ENCODE peak calls at places on chromosomes 6 and 20, in ten cellular contexts. C is HCT116; V is naive thymus-derived CD4-positive, alpha-beta T cell; L is tibial nerve; N is spleen; G is H9; T is dorsolateral prefrontal cortex; M is H1; A is right atrium auricular region; U is uterus. R is an unnamed sample.

GRCh38 chr6:52574709-52575489 is 2.0 kb downstream of the TRAM2 start:
- DNase-seq in C (no peak), V (peak), L (peak), N (peak), G (no peak), T (no peak), M (no peak), A (peak), U (no peak), R (no peak)

GRCh38 chr6:20569000-20569610 is 34.8 kb downstream of the CDKAL1 start:
- DNase-seq in C (no peak), V (no peak), L (no peak), N (no peak), G (no peak), T (no peak), M (no peak), A (no peak), U (no peak), R (no peak)

GRCh38 chr6:17923401-17923863 is 64.0 kb downstream of the KIF13A start:
- DNase-seq in C (no peak), V (no peak), L (no peak), N (no peak), G (no peak), T (no peak), M (no peak), A (no peak), U (no peak), R (no peak)

GRCh38 chr6:72649032-72649984 is 27.4 kb downstream of the KCNQ5 start:
- DNase-seq in C (no peak), V (no peak), L (peak), N (no peak), G (no peak), T (no peak), M (no peak), A (no peak), U (no peak), R (no peak)

GRCh38 chr6:170102038-170102437 is 188.8 kb downstream of the DLL1 start:
- DNase-seq in C (no peak), V (no peak), L (no peak), N (peak), G (peak), T (no peak), M (no peak), A (peak), U (no peak), R (no peak)

GRCh38 chr20:35592339-35592960 is 23.2 kb upstream of the SPAG4 start:
- DNase-seq in C (no peak), V (no peak), L (no peak), N (no peak), G (peak), T (no peak), M (no peak), A (no peak), U (no peak), R (no peak)

GRCh38 chr6:166512567-166512966 is 73.9 kb downstream of the RAMACL start:
- DNase-seq in C (peak), V (peak), L (no peak), N (peak), G (no peak), T (peak), M (no peak), A (no peak), U (no peak), R (no peak)

GRCh38 chr20:40868568-40869223 is 159.9 kb upstream of the TOP1 start:
- DNase-seq in C (no peak), V (no peak), L (peak), N (no peak), G (no peak), T (no peak), M (no peak), A (peak), U (peak), R (no peak)

GRCh38 chr6:25054469-25054868 is 118.7 kb upstream of the RIPOR2 start:
- DNase-seq in C (no peak), V (no peak), L (no peak), N (no peak), G (no peak), T (no peak), M (no peak), A (no peak), U (no peak), R (no peak)

GRCh38 chr6:161444464-161444863 is 170.6 kb upstream of the AGPAT4 start:
- DNase-seq in C (no peak), V (no peak), L (no peak), N (no peak), G (peak), T (peak), M (no peak), A (no peak), U (no peak), R (no peak)

GRCh38 chr6:150692604-150693003 is 92.9 kb downstream of the PLEKHG1 start:
- DNase-seq in C (no peak), V (no peak), L (no peak), N (no peak), G (no peak), T (no peak), M (no peak), A (no peak), U (no peak), R (no peak)

GRCh38 chr20:330233-331149 is 5.1 kb downstream of the SOX12 start:
- DNase-seq in C (no peak), V (peak), L (no peak), N (peak), G (peak), T (peak), M (no peak), A (no peak), U (peak), R (no peak)

GRCh38 chr6:167491403-167492095 is 166.7 kb downstream of the TTLL2 start:
- DNase-seq in C (no peak), V (no peak), L (no peak), N (no peak), G (no peak), T (no peak), M (no peak), A (no peak), U (no peak), R (no peak)

GRCh38 chr6:26404534-26404933 is 2.5 kb downstream of the BTN3A1 start:
- DNase-seq in C (no peak), V (no peak), L (no peak), N (no peak), G (no peak), T (no peak), M (no peak), A (no peak), U (no peak), R (no peak)

GRCh38 chr6:3231213-3232016 is 4.0 kb upstream of the TUBB2B start:
- DNase-seq in C (no peak), V (no peak), L (peak), N (no peak), G (peak), T (peak), M (no peak), A (peak), U (peak), R (no peak)

GRCh38 chr6:107614828-107615227 is 124.9 kb downstream of the SOBP start:
- DNase-seq in C (no peak), V (no peak), L (no peak), N (no peak), G (no peak), T (no peak), M (no peak), A (no peak), U (no peak), R (no peak)

GRCh38 chr6:63403725-63404124 is 83.9 kb upstream of the LGSN start:
- DNase-seq in C (no peak), V (no peak), L (no peak), N (no peak), G (no peak), T (no peak), M (no peak), A (no peak), U (no peak), R (no peak)

GRCh38 chr6:21228411-21228810 is 365.1 kb upstream of the SOX4 start:
- DNase-seq in C (no peak), V (no peak), L (no peak), N (no peak), G (no peak), T (no peak), M (no peak), A (no peak), U (no peak), R (no peak)

GRCh38 chr20:54161008-54161820 is 12.6 kb downstream of the CYP24A1 start:
- DNase-seq in C (no peak), V (no peak), L (no peak), N (no peak), G (no peak), T (no peak), M (no peak), A (no peak), U (no peak), R (no peak)

GRCh38 chr20:62982124-62983075 is 24.4 kb downstream of the BHLHE23 start:
- DNase-seq in C (no peak), V (no peak), L (no peak), N (no peak), G (no peak), T (no peak), M (no peak), A (no peak), U (no peak), R (no peak)

GRCh38 chr6:37865534-37865933 is 46.0 kb downstream of the ZFAND3 start:
- DNase-seq in C (no peak), V (no peak), L (no peak), N (no peak), G (no peak), T (no peak), M (no peak), A (no peak), U (no peak), R (no peak)

GRCh38 chr20:1813101-1813529 is 82.1 kb upstream of the SIRPA start:
- DNase-seq in C (no peak), V (no peak), L (peak), N (no peak), G (no peak), T (no peak), M (no peak), A (peak), U (peak), R (peak)

GRCh38 chr20:58113706-58114105 is 114.7 kb downstream of the ANKRD60 start:
- DNase-seq in C (no peak), V (no peak), L (no peak), N (no peak), G (peak), T (no peak), M (no peak), A (no peak), U (no peak), R (peak)

GRCh38 chr6:107956586-107957164 is 1.3 kb downstream of the SEC63 start:
- DNase-seq in C (no peak), V (no peak), L (no peak), N (no peak), G (no peak), T (no peak), M (no peak), A (no peak), U (no peak), R (no peak)

GRCh38 chr6:161023316-161023715 is 31.7 kb downstream of the MAP3K4 start:
- DNase-seq in C (no peak), V (no peak), L (no peak), N (no peak), G (no peak), T (no peak), M (no peak), A (no peak), U (no peak), R (no peak)

GRCh38 chr20:17627101-17627950 is 54.7 kb downstream of the RRBP1 start:
- DNase-seq in C (no peak), V (no peak), L (no peak), N (peak), G (no peak), T (no peak), M (no peak), A (no peak), U (no peak), R (no peak)

GRCh38 chr20:44609511-44610312 is 27.3 kb downstream of the PKIG start:
- DNase-seq in C (peak), V (peak), L (peak), N (peak), G (peak), T (peak), M (peak), A (peak), U (peak), R (peak)

DNA sequence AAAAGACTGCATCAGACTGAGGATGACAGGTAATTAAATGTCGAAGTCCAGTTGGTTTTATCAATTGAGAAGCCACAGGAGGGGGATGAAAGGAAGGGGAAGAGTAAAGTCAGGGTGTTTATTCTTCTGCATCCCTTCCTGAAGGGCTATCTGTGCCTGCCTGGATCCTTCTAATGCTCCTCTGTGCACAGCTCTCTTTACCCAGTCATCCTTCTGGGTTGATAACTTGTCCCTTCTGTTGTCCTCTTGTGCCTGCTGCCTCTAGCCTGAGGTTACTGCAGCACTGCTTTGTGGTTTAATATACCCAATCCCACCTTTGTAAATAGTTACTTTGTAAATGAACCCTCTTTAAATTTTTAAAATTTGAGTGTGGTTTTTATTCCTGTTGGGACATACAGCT is 1127.3 kb downstream of the EPHA7 start:
- DNase-seq in C (no peak), V (no peak), L (no peak), N (no peak), G (no peak), T (no peak), M (no peak), A (no peak), U (no peak), R (no peak)
- H3K27ac ChIP-seq in C (no peak), V (no peak), L (no peak), N (no peak), G (no peak), T (no peak), M (no peak), A (no peak), U (no peak), R (no peak)

GRCh38 chr6:41677430-41678045 is 39.3 kb downstream of the MDFI start:
- DNase-seq in C (no peak), V (no peak), L (no peak), N (peak), G (no peak), T (no peak), M (no peak), A (no peak), U (no peak), R (no peak)
- H3K27ac ChIP-seq in C (no peak), V (no peak), L (no peak), N (no peak), G (no peak), T (no peak), M (no peak), A (no peak), U (no peak), R (no peak)

GRCh38 chr20:38144608-38145093 is 20.4 kb downstream of the TGM2 start:
- DNase-seq in C (no peak), V (no peak), L (no peak), N (no peak), G (no peak), T (no peak), M (no peak), A (no peak), U (no peak), R (no peak)

GRCh38 chr20:38146628-38147027 is 18.4 kb downstream of the TGM2 start:
- DNase-seq in C (no peak), V (no peak), L (no peak), N (no peak), G (no peak), T (no peak), M (no peak), A (no peak), U (no peak), R (no peak)

GRCh38 chr20:38147166-38147565 is 17.9 kb downstream of the TGM2 start:
- DNase-seq in C (no peak), V (no peak), L (no peak), N (no peak), G (no peak), T (no peak), M (no peak), A (no peak), U (no peak), R (no peak)

GRCh38 chr20:38145094-38146075 is 19.7 kb downstream of the TGM2 start:
- DNase-seq in C (no peak), V (no peak), L (no peak), N (no peak), G (no peak), T (no peak), M (no peak), A (no peak), U (peak), R (no peak)

DNA sequence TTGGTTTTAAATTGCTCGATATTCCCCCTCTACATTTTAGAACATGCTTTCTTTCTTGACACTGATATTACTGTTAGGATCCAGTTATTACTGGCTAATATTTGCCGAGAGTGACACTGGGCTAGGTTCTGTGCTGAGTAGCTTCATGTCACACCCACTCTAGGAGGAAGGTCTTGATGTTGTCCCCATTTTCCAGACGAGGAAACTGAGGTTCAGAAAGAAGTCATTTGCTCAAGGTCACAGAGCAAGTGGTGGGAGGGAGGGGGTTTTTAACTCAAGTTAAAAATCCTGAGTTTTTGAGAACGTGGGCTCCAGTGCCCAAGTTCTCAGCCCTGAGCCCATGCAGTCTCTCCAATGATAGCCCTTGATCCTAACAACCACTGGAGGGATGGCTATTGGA is 18.9 kb downstream of the TGM2 start:
- DNase-seq in C (no peak), V (no peak), L (no peak), N (no peak), G (no peak), T (no peak), M (no peak), A (no peak), U (no peak), R (no peak)
- H3K27ac ChIP-seq in C (no peak), V (no peak), L (no peak), N (no peak), G (no peak), T (no peak), M (no peak), A (no peak), U (peak), R (peak)

GRCh38 chr6:133551436-133551835 is 310.3 kb downstream of the EYA4 start:
- DNase-seq in C (no peak), V (no peak), L (no peak), N (no peak), G (no peak), T (no peak), M (no peak), A (no peak), U (no peak), R (no peak)
- H3K27ac ChIP-seq in C (no peak), V (no peak), L (no peak), N (no peak), G (no peak), T (no peak), M (no peak), A (no peak), U (peak), R (peak)

DNA sequence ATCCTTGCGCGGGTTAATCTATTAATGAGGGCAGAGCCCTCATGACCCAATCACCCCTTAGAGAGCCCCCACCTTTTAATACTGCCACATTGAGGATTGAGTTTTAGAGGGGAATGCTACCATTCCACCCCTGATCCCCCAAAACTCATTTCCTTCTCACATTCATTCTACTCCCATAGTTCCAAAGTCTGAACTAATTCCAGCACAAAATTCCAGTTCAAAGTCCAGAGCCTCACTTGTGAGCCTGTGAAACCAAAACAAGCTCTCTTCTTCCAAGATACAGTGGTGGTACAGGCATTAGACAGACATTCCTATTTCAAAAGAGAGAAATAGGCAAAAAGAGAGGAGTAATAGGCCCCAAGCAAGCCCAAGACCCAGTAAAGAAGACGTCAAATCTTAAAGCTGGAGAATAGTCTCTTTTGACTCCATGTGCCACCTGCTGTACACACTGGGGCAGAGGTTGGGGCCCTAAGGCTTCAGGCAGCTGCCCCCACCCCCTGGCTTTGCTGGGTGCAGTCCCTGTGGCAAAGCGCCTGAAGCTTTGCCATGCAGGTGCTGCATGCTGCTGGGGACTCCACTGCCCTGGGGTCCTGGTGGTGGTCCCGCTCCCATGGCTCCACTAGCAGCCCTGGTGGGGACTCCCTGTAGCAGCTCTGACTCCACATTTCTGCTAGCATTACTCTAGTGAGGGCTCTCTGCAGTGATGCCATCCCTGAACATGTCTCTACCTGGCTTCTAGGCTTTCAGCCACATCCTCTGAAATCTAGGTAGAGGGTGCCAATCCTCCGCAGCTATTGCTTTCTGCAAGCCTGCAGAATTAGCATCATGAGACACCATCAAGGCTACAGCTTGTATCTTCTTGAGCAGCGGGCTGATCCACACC is 41.3 kb downstream of the RSPH3 start:
- DNase-seq in C (no peak), V (peak), L (no peak), N (no peak), G (no peak), T (no peak), M (no peak), A (no peak), U (no peak), R (no peak)
- H3K27ac ChIP-seq in C (no peak), V (no peak), L (no peak), N (no peak), G (no peak), T (no peak), M (no peak), A (no peak), U (no peak), R (no peak)

R was measured in esophagus muscularis mucosa.